ENCODE peak calls at places on chromosomes 16 and 17, in seven cellular contexts. Q, V, J, G, L, X and A are unnamed samples.

GRCh38 chr17:3906881-3907280 is 9.4 kb downstream of the P2RX1 start:
- DNase-seq in Q (no peak), V (no peak), L (no peak), X (no peak), J (no peak), G (no peak), A (no peak)

GRCh38 chr16:57186630-57187507 is 740 bp downstream of the RSPRY1 start:
- DNase-seq in Q (peak), G (peak), L (peak), V (peak), X (peak), J (peak), A (peak)

GRCh38 chr16:55053071-55053415 is 122.4 kb downstream of the IRX5 start:
- DNase-seq in X (no peak), J (no peak), Q (no peak), V (no peak), G (no peak), L (no peak), A (no peak)

GRCh38 chr17:27766438-27766837 is 33.9 kb downstream of the NOS2 start:
- DNase-seq in Q (no peak), X (no peak), G (no peak), J (no peak), L (no peak), V (no peak), A (no peak)

GRCh38 chr17:6567528-6568185 is 11.3 kb upstream of the PITPNM3 start:
- DNase-seq in L (no peak), G (no peak), X (no peak), Q (peak), V (peak), J (peak), A (peak)

GRCh38 chr17:511001-511690 is 158.5 kb upstream of the RPH3AL start:
- DNase-seq in G (no peak), X (no peak), Q (no peak), V (peak), J (no peak), L (no peak), A (no peak)

GRCh38 chr16:66639091-66639885 is 34.8 kb downstream of the CMTM3 start:
- DNase-seq in L (no peak), J (peak), X (no peak), Q (no peak), G (no peak), V (peak), A (no peak)

GRCh38 chr16:67404740-67405226 is 11.5 kb upstream of the TPPP3 start:
- DNase-seq in L (peak), Q (no peak), G (no peak), X (no peak), V (no peak), J (peak), A (no peak)

GRCh38 chr16:53220585-53220984 is 165.8 kb downstream of the CHD9 start:
- DNase-seq in J (no peak), X (peak), L (no peak), Q (peak), V (peak), G (no peak), A (peak)

GRCh38 chr16:67129422-67129821 is 19.7 kb downstream of the PHAF1 start:
- DNase-seq in V (no peak), G (no peak), J (no peak), X (no peak), Q (no peak), L (no peak), A (no peak)

GRCh38 chr16:30025574-30025973 is 2.6 kb downstream of the C16orf92 start:
- DNase-seq in X (no peak), V (no peak), Q (no peak), J (no peak), L (no peak), G (no peak), A (no peak)

GRCh38 chr16:77584205-77584859 is 138.0 kb upstream of the NUDT7 start:
- DNase-seq in X (peak), L (peak), J (peak), Q (peak), G (peak), V (peak), A (peak)

GRCh38 chr16:19809693-19810092 is 75.0 kb downstream of the GPRC5B start:
- DNase-seq in X (no peak), Q (no peak), L (no peak), G (no peak), V (no peak), J (no peak), A (no peak)

GRCh38 chr17:82333279-82334171 is at the start of gene SECTM1:
- DNase-seq in X (no peak), Q (peak), J (peak), V (peak), L (peak), G (no peak), A (peak)
- TF ChIP-seq EZH2 in X (no peak), Q (peak), J (no peak), V (no peak), L (no peak), G (no peak), A (no peak)

DNA sequence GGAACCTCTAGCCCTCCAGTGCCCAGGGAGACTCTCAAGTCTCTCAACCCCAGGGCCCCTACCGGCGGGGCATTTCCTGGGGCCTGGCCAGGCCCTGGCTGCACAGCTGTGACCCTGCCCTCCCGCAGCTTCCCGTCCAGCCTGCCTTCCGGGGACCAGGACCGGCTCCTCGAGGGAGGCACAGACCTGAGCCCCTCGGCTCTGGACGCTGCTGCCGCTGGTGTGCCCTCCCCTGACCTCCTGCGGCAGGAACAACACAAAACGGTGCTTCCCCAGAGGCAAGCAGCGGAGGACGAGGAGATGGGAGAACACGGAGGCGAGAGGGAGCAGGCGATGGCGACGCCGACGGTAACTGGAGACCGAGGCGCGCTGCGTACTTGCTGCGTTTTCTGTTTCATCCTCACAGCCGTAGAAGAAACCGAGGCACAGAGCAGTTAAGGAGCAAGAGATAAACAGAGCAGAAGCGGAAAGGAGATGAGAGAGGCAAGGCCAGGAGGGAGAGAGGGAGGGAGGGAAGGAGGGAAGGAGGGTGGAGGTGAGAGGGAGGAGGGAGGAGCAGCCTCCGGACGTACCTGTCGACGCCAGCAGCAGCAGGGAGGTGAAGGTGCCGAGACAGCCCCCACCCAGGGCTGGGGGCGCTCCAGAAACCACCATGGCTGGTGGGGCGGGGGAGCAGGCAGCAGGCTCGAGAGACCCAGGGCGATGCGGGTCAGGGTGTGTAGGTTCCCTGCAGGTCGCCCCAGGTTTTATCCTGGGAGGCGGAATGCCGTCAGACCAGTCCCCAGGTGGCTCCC is at the start of gene PRSS22:
- DNase-seq in G (no peak), L (peak), X (peak), V (peak), Q (peak), J (peak), A (peak)
- H3K4me3 ChIP-seq in G (no peak), L (peak), X (no peak), V (no peak), Q (peak), J (peak), A (no peak)

GRCh38 chr17:79812206-79812968 is 15.5 kb upstream of the CBX8 start:
- DNase-seq in V (no peak), Q (no peak), J (no peak), G (no peak), L (no peak), X (no peak), A (no peak)

GRCh38 chr17:79814966-79815835 is 18.3 kb upstream of the CBX8 start:
- DNase-seq in Q (peak), L (peak), X (no peak), G (no peak), V (peak), J (peak), A (no peak)

GRCh38 chr17:79812969-79813825 is 16.3 kb upstream of the CBX8 start:
- DNase-seq in J (no peak), Q (no peak), L (no peak), G (peak), V (peak), X (peak), A (peak)

GRCh38 chr17:79814624-79814965 is 17.7 kb upstream of the CBX8 start:
- DNase-seq in G (no peak), J (no peak), Q (no peak), X (no peak), L (no peak), V (no peak), A (no peak)

GRCh38 chr17:79813826-79814623 is 17.1 kb upstream of the CBX8 start:
- DNase-seq in J (no peak), G (no peak), X (no peak), L (no peak), V (no peak), Q (peak), A (no peak)
- TF ChIP-seq EZH2 in J (no peak), G (no peak), X (no peak), L (no peak), V (peak), Q (peak), A (no peak)

DNA sequence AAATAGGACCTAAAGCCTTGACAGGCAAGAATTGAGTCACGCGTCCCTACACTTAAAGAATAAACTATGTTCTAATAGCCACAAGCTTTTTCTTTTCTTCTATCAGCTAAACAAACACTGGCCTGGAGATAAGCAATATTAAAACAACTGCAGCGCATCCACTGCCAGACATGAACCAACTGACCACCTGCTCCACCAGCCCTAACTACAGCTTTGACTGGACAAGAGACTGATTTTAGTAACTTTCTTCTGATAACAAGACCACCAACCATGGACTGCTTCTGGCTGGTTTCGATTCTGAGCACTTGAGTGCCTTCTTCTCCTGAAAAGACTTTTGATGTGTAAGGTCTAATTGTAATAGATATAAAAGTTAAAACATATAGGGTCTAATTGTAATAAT is 17.4 kb downstream of the SLFN12L start:
- DNase-seq in X (no peak), G (no peak), L (no peak), V (no peak), Q (no peak), J (no peak), A (no peak)
- H3K4me3 ChIP-seq in X (no peak), G (no peak), L (no peak), V (no peak), Q (no peak), J (no peak), A (no peak)

DNA sequence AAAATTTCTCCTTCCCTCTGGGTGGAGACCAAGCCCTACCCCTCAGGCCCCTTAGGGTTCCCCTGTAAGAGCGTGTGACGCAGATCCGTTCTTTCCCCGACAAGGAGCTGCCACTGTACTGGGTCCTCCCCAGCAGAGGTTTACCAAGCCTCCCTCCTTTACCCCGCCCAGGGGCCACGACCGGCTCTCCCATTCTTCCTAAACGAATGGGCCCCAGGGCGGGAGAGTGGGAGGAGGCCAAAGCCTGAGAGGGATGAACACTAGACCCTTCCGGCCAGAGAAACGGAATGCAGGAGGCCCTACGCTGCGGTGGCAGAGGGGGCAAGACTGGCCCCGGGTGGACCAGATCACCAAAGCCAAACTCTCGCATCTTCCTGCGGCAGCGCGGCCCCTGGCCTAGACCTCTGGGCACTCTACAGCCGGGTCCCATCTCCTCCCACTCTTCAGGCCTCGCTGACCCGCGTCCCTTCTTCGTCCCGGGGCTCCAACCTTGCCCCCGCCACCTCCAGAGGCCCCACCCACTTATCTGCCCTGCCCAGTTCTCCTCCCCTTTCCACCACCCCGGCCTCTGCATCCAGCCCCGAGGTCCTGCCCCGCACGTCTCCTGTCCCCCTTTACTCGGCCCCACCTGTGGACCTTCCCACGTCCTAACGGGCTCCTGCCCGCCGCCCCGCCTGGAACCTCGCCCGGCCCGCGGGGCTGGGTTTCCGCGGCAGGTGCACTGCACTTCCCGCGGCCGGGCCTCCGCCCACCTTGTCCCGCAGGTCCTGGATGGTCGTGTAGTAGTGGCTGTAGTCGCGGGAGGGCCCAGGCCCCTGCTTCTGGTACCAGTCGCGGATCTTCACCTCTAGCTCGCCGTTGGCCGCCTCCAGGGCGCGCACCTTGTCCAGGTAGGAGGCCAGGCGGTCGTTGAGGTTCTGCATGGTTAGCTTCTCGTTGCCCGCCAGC is 758 bp downstream of the KRT19 start:
- DNase-seq in G (no peak), X (peak), J (peak), L (no peak), Q (peak), V (peak), A (no peak)
- TF ChIP-seq EZH2 in G (no peak), X (no peak), J (no peak), L (no peak), Q (no peak), V (peak), A (no peak)

GRCh38 chr17:56175299-56175935 is 22.1 kb downstream of the ANKFN1 start:
- DNase-seq in G (no peak), V (peak), X (no peak), J (no peak), Q (no peak), L (no peak), A (no peak)
- H3K4me3 ChIP-seq in G (no peak), V (no peak), X (no peak), J (no peak), Q (no peak), L (no peak), A (no peak)